ENCODE peak calls at places on chromosomes 6 and 20, in five cellular contexts. J, A, B, C and F are unnamed samples.

GRCh38 chr20:33068251-33068939 is 11.0 kb upstream of the BPIFB4 start:
- DNase-seq in J (no peak), A (no peak), B (no peak), C (no peak), F (no peak)

GRCh38 chr20:59933296-59933848 is at the start of gene SYCP2:
- DNase-seq in J (peak), A (peak), B (peak), C (peak), F (peak)

GRCh38 chr6:46652603-46653438 is at the start of the genes CYP39A1 and SLC25A27:
- DNase-seq in J (peak), A (peak), B (peak), C (peak), F (peak)

GRCh38 chr6:3966426-3966825 is 112.5 kb downstream of the FAM217A start:
- DNase-seq in J (no peak), A (no peak), B (no peak), C (no peak), F (no peak)

GRCh38 chr20:7362601-7363000 is 577.7 kb downstream of the HAO1 start:
- DNase-seq in J (no peak), A (no peak), B (no peak), C (no peak), F (no peak)

GRCh38 chr6:131744888-131745287 is 34.1 kb upstream of the CTAGE9 start:
- DNase-seq in J (no peak), A (no peak), B (no peak), C (no peak), F (no peak)

GRCh38 chr20:18164356-18164755 is 26.7 kb downstream of the KAT14 start:
- DNase-seq in J (no peak), A (no peak), B (peak), C (no peak), F (no peak)

GRCh38 chr6:131728296-131728939 is 17.6 kb upstream of the CTAGE9 start:
- DNase-seq in J (no peak), A (no peak), B (no peak), C (no peak), F (no peak)

GRCh38 chr6:160972111-160972510 is 19.5 kb upstream of the MAP3K4 start:
- DNase-seq in J (no peak), A (no peak), B (peak), C (no peak), F (no peak)

GRCh38 chr6:111283707-111284106 is 196.4 kb downstream of the SLC16A10 start:
- DNase-seq in J (no peak), A (no peak), B (no peak), C (no peak), F (no peak)

GRCh38 chr6:3281669-3282460 is 23.1 kb downstream of the PSMG4 start:
- DNase-seq in J (no peak), A (peak), B (peak), C (no peak), F (peak)

GRCh38 chr6:170173416-170173990 is 117.4 kb downstream of the DLL1 start:
- DNase-seq in J (peak), A (no peak), B (no peak), C (no peak), F (no peak)

GRCh38 chr6:40171343-40171742 is 237.1 kb upstream of the MOCS1 start:
- DNase-seq in J (no peak), A (no peak), B (peak), C (no peak), F (no peak)

GRCh38 chr20:61980647-61981583 is 84.8 kb downstream of the TAF4 start:
- DNase-seq in J (no peak), A (peak), B (peak), C (peak), F (peak)

GRCh38 chr20:37948956-37949355 is 46.0 kb downstream of the VSTM2L start:
- DNase-seq in J (no peak), A (no peak), B (no peak), C (no peak), F (no peak)

GRCh38 chr6:16684896-16685554 is 76.2 kb downstream of the ATXN1 start:
- DNase-seq in J (no peak), A (no peak), B (peak), C (no peak), F (no peak)